ENCODE peak calls at places on chromosomes 1 and 21, in seven cellular contexts. S is H1, F is upper lobe of left lung, C is suprapubic skin, G is sigmoid colon, A is HepG2, B is transverse colon. X is an unnamed sample.

GRCh38 chr1:243926803-243927245 is 76.8 kb upstream of the AKT3 start:
- DNase-seq in G (no peak), S (no peak), F (no peak), B (no peak), A (no peak), C (no peak), X (no peak)

GRCh38 chr1:108141604-108142003 is 58.5 kb downstream of the SLC25A24 start:
- DNase-seq in C (no peak), G (no peak), S (no peak), F (no peak), A (no peak), B (no peak), X (no peak)

GRCh38 chr1:204746838-204747442 is 61.4 kb upstream of the LRRN2 start:
- DNase-seq in G (no peak), A (peak), F (peak), C (no peak), B (peak), S (peak), X (peak)

GRCh38 chr1:246987083-246987690 is 20.7 kb downstream of the ZNF695 start:
- DNase-seq in S (no peak), B (no peak), A (no peak), C (no peak), F (no peak), G (no peak), X (no peak)

GRCh38 chr1:203424861-203425667 is 50.5 kb upstream of the PRELP start:
- DNase-seq in A (no peak), G (no peak), C (no peak), S (no peak), B (no peak), F (no peak), X (no peak)

GRCh38 chr21:25895565-25896205 is 160.9 kb downstream of the GABPA start:
- DNase-seq in B (no peak), F (no peak), A (no peak), C (no peak), G (no peak), S (no peak), X (no peak)

GRCh38 chr1:225980005-225980404 is 19.1 kb downstream of the SDE2 start:
- DNase-seq in G (no peak), S (no peak), B (peak), A (no peak), C (no peak), F (no peak), X (no peak)

GRCh38 chr1:234704106-234704887 is 94.3 kb upstream of the IRF2BP2 start:
- DNase-seq in A (no peak), F (no peak), S (no peak), G (peak), B (no peak), C (no peak), X (no peak)

GRCh38 chr1:117664314-117664713 is 58.5 kb downstream of the TENT5C start:
- DNase-seq in B (no peak), G (no peak), C (no peak), S (no peak), A (no peak), F (no peak), X (no peak)

GRCh38 chr1:151565500-151566189 is 25.5 kb downstream of the TUFT1 start:
- DNase-seq in A (peak), F (no peak), G (no peak), C (no peak), B (no peak), S (no peak), X (no peak)
- TF ChIP-seq POLR2AphosphoS5 in A (no peak), F (no peak), G (no peak), C (no peak), B (no peak), S (no peak), X (no peak)

GRCh38 chr1:231990388-231990787 is 363.8 kb downstream of the DISC1 start:
- DNase-seq in G (no peak), B (no peak), S (no peak), C (no peak), F (no peak), A (no peak), X (no peak)

GRCh38 chr1:231986631-231987291 is 360.2 kb downstream of the DISC1 start:
- DNase-seq in G (peak), B (no peak), F (no peak), A (no peak), C (no peak), S (no peak), X (no peak)

GRCh38 chr1:231985624-231986023 is 359.0 kb downstream of the DISC1 start:
- DNase-seq in G (no peak), A (no peak), F (no peak), B (no peak), S (no peak), C (no peak), X (no peak)

GRCh38 chr1:231993968-231994455 is 367.4 kb downstream of the DISC1 start:
- DNase-seq in G (no peak), S (no peak), B (no peak), C (no peak), A (no peak), F (no peak), X (no peak)

GRCh38 chr1:231991231-231991630 is 364.6 kb downstream of the DISC1 start:
- DNase-seq in B (no peak), F (no peak), S (no peak), A (no peak), C (no peak), G (no peak), X (no peak)
- TF ChIP-seq CTCF in B (no peak), F (no peak), S (no peak), A (no peak), C (no peak), G (no peak), X (no peak)

GRCh38 chr1:232467073-232467760 is 162.7 kb downstream of the SIPA1L2 start:
- DNase-seq in A (no peak), S (no peak), B (no peak), F (no peak), C (no peak), G (no peak), X (no peak)
- TF ChIP-seq EP300 in A (no peak), S (no peak), B (no peak), F (no peak), C (no peak), G (no peak), X (no peak)

GRCh38 chr1:214296860-214297699 is 16.1 kb downstream of the SMYD2 start:
- DNase-seq in B (no peak), G (no peak), A (no peak), S (no peak), C (no peak), F (no peak), X (no peak)
- TF ChIP-seq POLR2AphosphoS5 in B (no peak), G (no peak), A (no peak), S (no peak), C (no peak), F (no peak), X (no peak)

GRCh38 chr1:43605761-43606160 is 44.2 kb upstream of the KDM4A start:
- DNase-seq in F (no peak), G (no peak), C (no peak), B (no peak), S (no peak), A (no peak), X (no peak)
- TF ChIP-seq CTCF in F (no peak), G (no peak), C (no peak), B (no peak), S (no peak), A (no peak), X (no peak)

GRCh38 chr1:7771673-7772299 is 690 bp downstream of the VAMP3 start:
- DNase-seq in C (no peak), G (no peak), A (peak), B (no peak), F (no peak), S (no peak), X (no peak)

GRCh38 chr1:7770620-7770938 is 517 bp upstream of the VAMP3 start:
- DNase-seq in B (no peak), C (no peak), G (no peak), S (no peak), F (no peak), A (no peak), X (no peak)

GRCh38 chr1:7768583-7768982 is 2.5 kb upstream of the VAMP3 start:
- DNase-seq in S (no peak), F (no peak), B (no peak), C (no peak), G (no peak), A (no peak), X (no peak)

GRCh38 chr1:7770939-7771672 is at the start of gene VAMP3:
- DNase-seq in F (peak), G (peak), C (peak), S (peak), A (peak), B (peak), X (peak)

GRCh38 chr1:7769673-7770412 is 1.3 kb upstream of the VAMP3 start:
- DNase-seq in C (no peak), B (no peak), S (no peak), G (no peak), A (no peak), F (no peak), X (no peak)
- TF ChIP-seq EP300 in C (no peak), B (no peak), S (no peak), G (no peak), A (no peak), F (no peak), X (no peak)

GRCh38 chr21:44444286-44444931 is 10.9 kb upstream of the LRRC3 start:
- DNase-seq in A (peak), G (peak), B (no peak), S (no peak), C (peak), F (no peak), X (no peak)
- TF ChIP-seq POLR2AphosphoS5 in A (no peak), G (no peak), B (no peak), S (no peak), C (no peak), F (no peak), X (no peak)

DNA sequence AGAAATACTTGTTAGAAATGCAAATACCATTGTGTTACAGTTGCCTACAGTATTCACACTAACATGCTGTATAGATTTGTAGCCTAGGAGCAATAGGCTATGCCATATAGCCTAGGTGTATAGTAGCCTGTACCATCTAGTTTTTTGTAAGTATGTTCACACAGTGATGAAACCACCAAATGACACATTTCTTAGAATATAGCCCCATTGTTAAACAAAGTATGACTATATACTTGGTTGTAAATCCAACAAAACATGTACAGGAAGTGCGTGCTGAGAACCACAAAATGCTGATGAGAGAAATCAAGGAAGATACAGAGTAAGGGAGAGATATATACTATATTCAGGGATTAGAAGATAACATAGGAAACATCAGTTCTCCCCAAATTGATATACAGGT is 92.2 kb downstream of the POU2F1 start:
- DNase-seq in S (no peak), C (no peak), B (no peak), F (no peak), A (no peak), G (no peak), X (no peak)
- TF ChIP-seq CTCF in S (no peak), C (no peak), B (no peak), F (no peak), A (no peak), G (no peak), X (no peak)

DNA sequence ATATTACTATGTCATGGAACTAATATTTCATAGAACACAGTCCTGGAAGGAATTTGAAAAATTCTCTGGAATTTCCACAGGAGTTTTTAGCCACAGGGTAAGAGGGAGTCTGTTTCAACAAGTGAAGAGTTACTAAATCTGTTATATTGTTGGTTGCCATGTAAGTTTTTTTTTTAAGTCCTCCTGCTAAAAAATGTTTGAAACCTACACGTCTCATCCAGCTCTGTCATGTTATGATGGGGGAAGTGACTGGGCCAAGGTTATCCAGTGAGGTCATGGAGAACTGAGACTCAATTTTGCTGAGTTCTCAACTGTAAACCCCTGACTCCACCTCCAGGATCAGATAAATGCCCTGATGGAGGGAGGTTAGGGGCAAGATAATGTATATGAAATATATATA is 60.8 kb upstream of the USP24 start:
- DNase-seq in C (no peak), A (no peak), F (no peak), B (no peak), G (no peak), S (no peak), X (no peak)
- TF ChIP-seq EP300 in C (no peak), A (no peak), F (no peak), B (no peak), G (no peak), S (no peak), X (no peak)

DNA sequence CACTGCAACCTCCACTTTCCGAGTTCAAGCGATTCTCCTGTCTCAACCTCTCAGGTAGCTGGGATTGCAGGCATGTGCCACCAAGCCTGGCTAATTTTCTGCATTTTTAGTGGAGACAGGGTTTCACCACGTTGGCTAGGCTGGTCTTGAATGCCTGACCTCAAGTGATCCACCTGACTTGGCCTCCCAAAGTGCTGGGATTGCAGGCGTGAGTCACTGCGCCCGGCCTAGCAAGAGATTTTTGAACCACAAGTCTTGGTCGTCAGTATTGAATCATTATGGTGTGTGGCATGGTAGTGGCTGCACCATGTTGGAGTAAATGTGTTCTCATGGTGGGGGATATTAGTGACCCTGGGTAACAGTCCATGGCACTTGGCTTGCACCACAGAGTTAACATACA is 24.9 kb downstream of the AK4 start:
- DNase-seq in F (no peak), C (no peak), A (no peak), B (no peak), S (no peak), G (no peak), X (no peak)
- TF ChIP-seq POLR2AphosphoS5 in F (no peak), C (no peak), A (no peak), B (no peak), S (no peak), G (no peak), X (no peak)

X was measured in esophagus muscularis mucosa.